ENCODE peak calls at places on chromosomes 1 and 21, in seven cellular contexts. H, K, C, T, Q, L and U are unnamed samples.

GRCh38 chr1:56819393-56819899 is at the start of gene FYB2:
- DNase-seq in H (no peak), K (no peak), C (no peak), T (peak), Q (no peak), L (peak), U (no peak)

GRCh38 chr1:76961181-76961580 is 93.9 kb downstream of the ST6GALNAC5 start:
- DNase-seq in H (no peak), K (no peak), C (no peak), T (no peak), Q (no peak), L (no peak), U (no peak)

GRCh38 chr1:101444873-101445618 is 208.2 kb downstream of the S1PR1 start:
- DNase-seq in H (no peak), K (no peak), C (no peak), T (no peak), Q (no peak), L (no peak), U (no peak)

GRCh38 chr1:155005076-155005971 is 2.7 kb downstream of the ZBTB7B start:
- DNase-seq in H (peak), K (no peak), C (no peak), T (peak), Q (peak), L (peak), U (peak)

GRCh38 chr1:246569248-246570238 is 3.3 kb downstream of the CNST start:
- DNase-seq in H (peak), K (no peak), C (peak), T (no peak), Q (no peak), L (no peak), U (no peak)

GRCh38 chr1:246149543-246149942 is 357.5 kb downstream of the SMYD3 start:
- DNase-seq in H (no peak), K (no peak), C (no peak), T (no peak), Q (no peak), L (no peak), U (no peak)

GRCh38 chr1:57485643-57486042 is 61.8 kb upstream of the DAB1 start:
- DNase-seq in H (no peak), K (no peak), C (no peak), T (no peak), Q (no peak), L (no peak), U (no peak)

GRCh38 chr1:213244664-213245091 is 193.6 kb downstream of the RPS6KC1 start:
- DNase-seq in H (no peak), K (no peak), C (no peak), T (no peak), Q (peak), L (peak), U (peak)

GRCh38 chr1:60448866-60449265 is 375.3 kb upstream of the C1orf87 start:
- DNase-seq in H (no peak), K (no peak), C (no peak), T (no peak), Q (no peak), L (no peak), U (no peak)

GRCh38 chr21:28485301-28486022 is 507.2 kb downstream of the LTN1 start:
- DNase-seq in H (no peak), K (no peak), C (no peak), T (no peak), Q (peak), L (no peak), U (no peak)

GRCh38 chr1:56403321-56403720 is 176.0 kb downstream of the PLPP3 start:
- DNase-seq in H (no peak), K (no peak), C (no peak), T (no peak), Q (no peak), L (no peak), U (no peak)

GRCh38 chr1:160400284-160400645 is at the start of gene VANGL2:
- DNase-seq in H (no peak), K (peak), C (peak), T (peak), Q (peak), L (peak), U (peak)

GRCh38 chr1:8239306-8240023 is 78.4 kb upstream of the SLC45A1 start:
- DNase-seq in H (no peak), K (no peak), C (no peak), T (peak), Q (no peak), L (no peak), U (no peak)

GRCh38 chr1:224378855-224379631 is 22.4 kb downstream of the CNIH4 start:
- DNase-seq in H (no peak), K (no peak), C (no peak), T (no peak), Q (no peak), L (no peak), U (no peak)

GRCh38 chr1:234114648-234115307 is 210.3 kb downstream of the SLC35F3 start:
- DNase-seq in H (no peak), K (no peak), C (no peak), T (no peak), Q (peak), L (peak), U (peak)

GRCh38 chr1:168057921-168058320 is 78.8 kb downstream of the GPR161 start:
- DNase-seq in H (no peak), K (no peak), C (no peak), T (no peak), Q (no peak), L (no peak), U (no peak)

GRCh38 chr1:165352442-165353293 is 3.8 kb downstream of the LMX1A start:
- DNase-seq in H (no peak), K (no peak), C (no peak), T (peak), Q (no peak), L (no peak), U (no peak)

GRCh38 chr1:16904560-16905111 is 8.9 kb downstream of the RNU1-2 start:
- DNase-seq in H (peak), K (peak), C (peak), T (peak), Q (peak), L (peak), U (peak)

GRCh38 chr1:212754715-212755114 is 36.9 kb downstream of the NSL1 start:
- DNase-seq in H (no peak), K (no peak), C (no peak), T (no peak), Q (no peak), L (no peak), U (no peak)

GRCh38 chr1:169623132-169623926 is 6.6 kb downstream of the SELP start:
- DNase-seq in H (no peak), K (no peak), C (no peak), T (no peak), Q (no peak), L (no peak), U (no peak)

GRCh38 chr1:92194516-92194915 is 23.2 kb upstream of the C1orf146 start:
- DNase-seq in H (no peak), K (no peak), C (no peak), T (no peak), Q (no peak), L (no peak), U (no peak)

GRCh38 chr1:201608635-201609395 is 69.9 kb downstream of the NAV1 start:
- DNase-seq in H (no peak), K (no peak), C (no peak), T (no peak), Q (no peak), L (no peak), U (no peak)

GRCh38 chr1:169601096-169601881 is 15.0 kb upstream of the F5 start:
- DNase-seq in H (no peak), K (no peak), C (no peak), T (no peak), Q (peak), L (no peak), U (peak)

GRCh38 chr1:26475989-26476388 is 3.7 kb downstream of the HMGN2 start:
- DNase-seq in H (no peak), K (no peak), C (no peak), T (no peak), Q (no peak), L (no peak), U (no peak)

GRCh38 chr1:1285618-1286311 is 5.5 kb downstream of the SCNN1D start:
- DNase-seq in H (no peak), K (no peak), C (peak), T (peak), Q (no peak), L (peak), U (no peak)

GRCh38 chr21:33025471-33026298 is at the start of gene OLIG2:
- DNase-seq in H (no peak), K (peak), C (no peak), T (no peak), Q (no peak), L (no peak), U (no peak)

GRCh38 chr1:81689531-81689941 is 111.2 kb upstream of the ADGRL2 start:
- DNase-seq in H (no peak), K (no peak), C (no peak), T (no peak), Q (no peak), L (no peak), U (no peak)

GRCh38 chr1:228283043-228283371 is 75.2 kb downstream of the OBSCN start:
- DNase-seq in H (no peak), K (peak), C (no peak), T (peak), Q (no peak), L (no peak), U (no peak)

GRCh38 chr1:227999056-227999930 is 7.5 kb upstream of the WNT3A start:
- DNase-seq in H (peak), K (peak), C (peak), T (peak), Q (peak), L (peak), U (peak)

GRCh38 chr1:241156231-241156965 is 200.6 kb downstream of the RGS7 start:
- DNase-seq in H (no peak), K (no peak), C (no peak), T (peak), Q (peak), L (peak), U (no peak)

GRCh38 chr1:204359474-204360255 is at the start of gene PLEKHA6:
- DNase-seq in H (no peak), K (no peak), C (no peak), T (no peak), Q (no peak), L (no peak), U (no peak)

GRCh38 chr1:24417681-24418080 is 2.1 kb downstream of the NIPAL3 start:
- DNase-seq in H (no peak), K (no peak), C (no peak), T (no peak), Q (peak), L (no peak), U (no peak)

GRCh38 chr1:12359734-12360133 is 129.9 kb downstream of the VPS13D start:
- DNase-seq in H (no peak), K (no peak), C (no peak), T (no peak), Q (no peak), L (no peak), U (no peak)

GRCh38 chr1:66267211-66267940 is 266.6 kb upstream of the SGIP1 start:
- DNase-seq in H (no peak), K (no peak), C (no peak), T (no peak), Q (no peak), L (no peak), U (no peak)

GRCh38 chr1:63023182-63023581 is 239.2 kb downstream of the ATG4C start:
- DNase-seq in H (no peak), K (no peak), C (no peak), T (no peak), Q (no peak), L (no peak), U (no peak)